ENCODE peak calls at places on chromosomes 6 and 20, in four cellular contexts. One of them, this sample, is unnamed.

GRCh38 chr6:97524846-97525245 is 241.8 kb upstream of the MMS22L start:
- DNase-seq in fibroblast of lung: peak; percentile 8
- DNase-seq in GM03348: no peak
- DNase-seq in NCI-H460: no peak
- DNase-seq in this sample: peak; percentile 44

GRCh38 chr6:105294129-105294528 is 108.8 kb downstream of the PREP start:
- DNase-seq in fibroblast of lung: no peak
- DNase-seq in GM03348: no peak
- DNase-seq in NCI-H460: no peak
- DNase-seq in this sample: no peak

GRCh38 chr20:43238833-43239232 is 49.1 kb upstream of the PTPRT start:
- DNase-seq in fibroblast of lung: no peak
- DNase-seq in GM03348: no peak
- DNase-seq in NCI-H460: no peak
- DNase-seq in this sample: no peak

GRCh38 chr20:3854462-3854870 is 7.8 kb downstream of the MAVS start:
- DNase-seq in fibroblast of lung: no peak
- DNase-seq in GM03348: no peak
- DNase-seq in NCI-H460: no peak
- DNase-seq in this sample: no peak

GRCh38 chr6:89432875-89433636 is at the start of gene ANKRD6:
- DNase-seq in fibroblast of lung: peak; percentile 29
- DNase-seq in GM03348: peak; percentile 92
- DNase-seq in NCI-H460: peak; percentile 37
- DNase-seq in this sample: no peak

GRCh38 chr6:159107451-159108260 is 61.5 kb upstream of the FNDC1 start:
- DNase-seq in fibroblast of lung: no peak
- DNase-seq in GM03348: no peak
- DNase-seq in NCI-H460: no peak
- DNase-seq in this sample: no peak

GRCh38 chr20:32509639-32510066 is 75.5 kb downstream of the NOL4L start:
- DNase-seq in fibroblast of lung: no peak
- DNase-seq in GM03348: no peak
- DNase-seq in NCI-H460: no peak
- DNase-seq in this sample: no peak

GRCh38 chr20:58447733-58448391 is 58.8 kb downstream of the VAPB start:
- DNase-seq in fibroblast of lung: peak; percentile 39
- DNase-seq in GM03348: peak; percentile 70
- DNase-seq in NCI-H460: peak; percentile 56
- DNase-seq in this sample: no peak

GRCh38 chr20:5357942-5358341 is 41.2 kb upstream of the PROKR2 start:
- DNase-seq in fibroblast of lung: no peak
- DNase-seq in GM03348: no peak
- DNase-seq in NCI-H460: no peak
- DNase-seq in this sample: no peak

GRCh38 chr6:11692451-11693376 is 85.9 kb downstream of the ADTRP start:
- DNase-seq in fibroblast of lung: no peak
- DNase-seq in GM03348: no peak
- DNase-seq in NCI-H460: no peak
- DNase-seq in this sample: no peak

GRCh38 chr6:25130518-25130917 is 148.7 kb upstream of the CARMIL1 start:
- DNase-seq in fibroblast of lung: no peak
- DNase-seq in GM03348: no peak
- DNase-seq in NCI-H460: no peak
- DNase-seq in this sample: no peak

GRCh38 chr20:34302723-34303528 is at the start of gene AHCY:
- DNase-seq in fibroblast of lung: peak; percentile 96
- DNase-seq in GM03348: peak; percentile 95
- DNase-seq in NCI-H460: peak; percentile 97
- DNase-seq in this sample: peak; percentile 84

GRCh38 chr6:78942451-78942850 is 75.1 kb downstream of the IRAK1BP1 start:
- DNase-seq in fibroblast of lung: peak; percentile 20
- DNase-seq in GM03348: peak; percentile 6
- DNase-seq in NCI-H460: no peak
- DNase-seq in this sample: no peak

GRCh38 chr6:30881987-30882763 is 2.1 kb upstream of the DDR1 start:
- DNase-seq in fibroblast of lung: peak; percentile 72
- DNase-seq in GM03348: no peak
- DNase-seq in NCI-H460: no peak
- DNase-seq in this sample: no peak

GRCh38 chr6:107032051-107032450 is 4.1 kb downstream of the MTRES1 start:
- DNase-seq in fibroblast of lung: no peak
- DNase-seq in GM03348: peak; percentile 21
- DNase-seq in NCI-H460: no peak
- DNase-seq in this sample: no peak